ENCODE peak calls at places on chromosomes 6 and 20, in ten cellular contexts. Q is GM23248; Y is CD8-positive, alpha-beta memory T cell; N is ovary; T is uterus; L is A673; G is psoas muscle; D is tibial nerve; C is lower lobe of right lung; K is iPS DF 6.9. B is an unnamed sample.

GRCh38 chr6:127515794-127516675 is 3.1 kb downstream of the MTCL3 start:
- DNase-seq in Q (peak; percentile 82), Y (peak; percentile 73), N (peak; percentile 78), T (peak; percentile 40), L (peak; percentile 85), G (peak; percentile 63), D (peak; percentile 33), C (peak; percentile 66), K (peak; percentile 33), B (peak; percentile 65)

GRCh38 chr6:157535354-157536217 is 154.6 kb downstream of the ZDHHC14 start:
- DNase-seq in Q (peak; percentile 77), Y (no peak), N (no peak), T (peak; percentile 45), L (peak; percentile 16), G (no peak), D (no peak), C (no peak), K (no peak), B (no peak)

GRCh38 chr20:40672095-40672494 is 16.9 kb downstream of the MAFB start:
- DNase-seq in Q (no peak), Y (no peak), N (no peak), T (no peak), L (no peak), G (no peak), D (no peak), C (no peak), K (no peak), B (no peak)

GRCh38 chr6:15322781-15323536 is 77.1 kb downstream of the JARID2 start:
- DNase-seq in Q (no peak), Y (no peak), N (no peak), T (no peak), L (no peak), G (no peak), D (no peak), C (no peak), K (no peak), B (no peak)

GRCh38 chr6:30061766-30062458 is 847 bp downstream of the POLR1H start:
- DNase-seq in Q (peak; percentile 57), Y (peak; percentile 51), N (peak; percentile 37), T (peak; percentile 16), L (peak; percentile 20), G (no peak), D (no peak), C (no peak), K (no peak), B (no peak)

GRCh38 chr6:150263765-150264415 is 104.9 kb upstream of the IYD start:
- DNase-seq in Q (no peak), Y (peak; percentile 48), N (no peak), T (no peak), L (no peak), G (no peak), D (no peak), C (peak; percentile 48), K (no peak), B (peak; percentile 23)

GRCh38 chr6:21102201-21102600 is 491.4 kb upstream of the SOX4 start:
- DNase-seq in Q (no peak), Y (no peak), N (no peak), T (no peak), L (no peak), G (no peak), D (no peak), C (no peak), K (no peak), B (no peak)

GRCh38 chr6:148535976-148536375 is 193.3 kb downstream of the SASH1 start:
- DNase-seq in Q (peak; percentile 96), Y (no peak), N (no peak), T (no peak), L (no peak), G (no peak), D (no peak), C (no peak), K (no peak), B (no peak)

GRCh38 chr6:90044833-90045337 is 150.6 kb downstream of the GJA10 start:
- DNase-seq in Q (peak; percentile 85), Y (no peak), N (no peak), T (no peak), L (peak; percentile 57), G (no peak), D (no peak), C (no peak), K (no peak), B (no peak)

GRCh38 chr6:168120390-168121307 is 41.6 kb upstream of the FRMD1 start:
- DNase-seq in Q (no peak), Y (no peak), N (peak; percentile 10), T (no peak), L (no peak), G (no peak), D (no peak), C (no peak), K (no peak), B (no peak)

GRCh38 chr6:2818593-2818992 is 23.1 kb downstream of the SERPINB1 start:
- DNase-seq in Q (peak; percentile 69), Y (no peak), N (no peak), T (no peak), L (no peak), G (no peak), D (no peak), C (no peak), K (no peak), B (no peak)

GRCh38 chr6:109349419-109349987 is 32.8 kb downstream of the CD164 start:
- DNase-seq in Q (peak; percentile 86), Y (no peak), N (no peak), T (no peak), L (peak; percentile 51), G (no peak), D (peak; percentile 25), C (no peak), K (no peak), B (peak; percentile 33)

GRCh38 chr6:108518714-108519576 is 41.8 kb upstream of the FOXO3 start:
- DNase-seq in Q (peak; percentile 55), Y (no peak), N (no peak), T (no peak), L (peak; percentile 61), G (no peak), D (no peak), C (no peak), K (no peak), B (no peak)

GRCh38 chr20:33328157-33328556 is 45.1 kb downstream of the BPIFB1 start:
- DNase-seq in Q (no peak), Y (no peak), N (no peak), T (no peak), L (no peak), G (no peak), D (no peak), C (no peak), K (no peak), B (no peak)

GRCh38 chr6:138450445-138450844 is 46.4 kb downstream of the HEBP2 start:
- DNase-seq in Q (no peak), Y (no peak), N (no peak), T (no peak), L (no peak), G (no peak), D (no peak), C (no peak), K (no peak), B (no peak)
- H3K4me3 ChIP-seq in Q (no peak overlapping the region), Y (no peak overlapping the region), N (no peak overlapping the region), T (no peak overlapping the region), L (no peak overlapping the region), G (no peak overlapping the region), D (no peak overlapping the region), C (no peak overlapping the region), K (no peak overlapping the region), B (no peak overlapping the region)

GRCh38 chr6:125829433-125829832 is 38.7 kb downstream of the NCOA7 start:
- DNase-seq in Q (no peak), Y (peak; percentile 54), N (no peak), T (no peak), L (no peak), G (no peak), D (no peak), C (no peak), K (no peak), B (no peak)
- H3K4me1 ChIP-seq in Q (no peaks in the 10 kb centered on the region), Y (peaks cover 52% of the 10 kb centered on the region), N (peaks cover 2% of the 10 kb centered on the region), T (no peaks in the 10 kb centered on the region), L (peaks cover 4% of the 10 kb centered on the region), G (no peaks in the 10 kb centered on the region), D (peaks cover 15% of the 10 kb centered on the region), C (peaks cover 39% of the 10 kb centered on the region), K (no peaks in the 10 kb centered on the region), B (peaks cover 53% of the 10 kb centered on the region)

GRCh38 chr20:58504566-58504965 is 10.6 kb downstream of the APCDD1L start:
- DNase-seq in Q (no peak), Y (no peak), N (no peak), T (no peak), L (no peak), G (no peak), D (no peak), C (no peak), K (no peak), B (no peak)
- H3K9me3 ChIP-seq in Q (no peaks in the 10 kb centered on the region), Y (no peaks in the 10 kb centered on the region), N (peaks cover 25% of the 10 kb centered on the region), T (no peaks in the 10 kb centered on the region), L (peaks cover 6% of the 10 kb centered on the region), G (peaks cover 14% of the 10 kb centered on the region), D (no peaks in the 10 kb centered on the region), C (peaks cover 13% of the 10 kb centered on the region), K (no peaks in the 10 kb centered on the region), B (no peaks in the 10 kb centered on the region)

GRCh38 chr6:33298773-33299236 is at the start of gene RGL2:
- DNase-seq in Q (peak; percentile 79), Y (no peak), N (peak; percentile 88), T (peak; percentile 84), L (no peak), G (peak; percentile 88), D (peak; percentile 82), C (peak; percentile 92), K (no peak), B (peak; percentile 87)
- H3K4me3 ChIP-seq in Q (peak within 1 kb of the TSS; percentile 96), Y (peak within 1 kb of the TSS; percentile 99), N (peak within 1 kb of the TSS; percentile 69), T (peak within 1 kb of the TSS; percentile 55), L (peak within 1 kb of the TSS; percentile 75), G (peak within 1 kb of the TSS; percentile 82), D (peak within 1 kb of the TSS; percentile 72), C (peak within 1 kb of the TSS; percentile 70), K (peak within 1 kb of the TSS; percentile 85), B (peak within 1 kb of the TSS; percentile 67)

DNA sequence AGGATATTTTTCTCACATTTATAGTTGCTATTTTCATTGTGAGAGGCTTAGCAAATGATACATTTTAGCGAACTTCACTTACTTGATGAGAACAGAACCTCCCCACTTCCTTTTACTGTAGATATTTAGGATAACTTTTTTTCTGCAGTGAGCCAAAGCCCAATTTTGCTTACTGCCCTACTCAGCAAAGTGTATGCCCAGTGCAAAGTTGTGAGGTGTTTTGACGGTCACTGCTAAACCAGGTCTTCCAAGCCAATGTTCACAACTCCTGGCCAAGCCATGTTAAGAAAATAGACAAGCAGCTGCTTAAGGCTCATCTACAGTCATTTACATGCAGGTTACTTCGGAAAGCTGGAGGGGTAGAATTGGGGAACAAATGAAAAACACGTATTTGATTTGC is 144.8 kb downstream of the ADGRG6 start:
- DNase-seq in Q (no peak), Y (no peak), N (no peak), T (no peak), L (no peak), G (no peak), D (no peak), C (no peak), K (no peak), B (no peak)
- H3K4me1 ChIP-seq in Q (peaks cover 15% of the 10 kb centered on the region), Y (no peaks in the 10 kb centered on the region), N (no peaks in the 10 kb centered on the region), T (no peaks in the 10 kb centered on the region), L (peaks cover 17% of the 10 kb centered on the region), G (no peaks in the 10 kb centered on the region), D (no peaks in the 10 kb centered on the region), C (no peaks in the 10 kb centered on the region), K (no peaks in the 10 kb centered on the region), B (no peaks in the 10 kb centered on the region)